ENCODE peak calls at places on chromosome 3, in ten cellular contexts. O, D, U, C, N, H, Q, E, I and J are unnamed samples. For H3K4me1, the result is how much of the 10 kb centered on the place peaks cover.

GRCh38 chr3:73820431-73820830 is 195.7 kb upstream of the PDZRN3 start:
- DNase-seq in I (no peak), C (no peak), H (no peak), E (no peak), Q (no peak), N (no peak), O (no peak), U (no peak), D (no peak), J (no peak)

GRCh38 chr3:171306631-171307030 is 153.6 kb downstream of the TNIK start:
- DNase-seq in Q (no peak), U (peak), N (peak), I (no peak), D (no peak), O (no peak), E (no peak), H (peak), C (peak), J (peak)

GRCh38 chr3:3119393-3119851 is 7.3 kb upstream of the TRNT1 start:
- DNase-seq in U (no peak), H (no peak), E (no peak), O (no peak), I (no peak), N (no peak), C (no peak), Q (no peak), D (peak), J (no peak)

GRCh38 chr3:16741103-16741758 is 136.0 kb upstream of the DAZL start:
- DNase-seq in C (no peak), H (peak), O (no peak), N (no peak), U (peak), E (no peak), I (no peak), Q (no peak), D (no peak), J (peak)

GRCh38 chr3:8657804-8658311 is 13.3 kb upstream of the SSUH2 start:
- DNase-seq in E (no peak), D (peak), I (no peak), H (no peak), U (no peak), Q (no peak), O (no peak), N (no peak), C (no peak), J (no peak)

GRCh38 chr3:153160451-153161137 is 1.4 kb upstream of the RAP2B start:
- DNase-seq in C (peak), D (peak), H (peak), U (peak), N (peak), Q (peak), E (peak), O (peak), I (peak), J (peak)

GRCh38 chr3:12886106-12886679 is 44.8 kb upstream of the RPL32 start:
- DNase-seq in D (no peak), U (no peak), O (no peak), C (no peak), E (no peak), N (no peak), H (no peak), I (no peak), Q (no peak), J (no peak)

GRCh38 chr3:27714692-27715453 is 7.2 kb downstream of the EOMES start:
- DNase-seq in U (no peak), H (no peak), C (peak), N (peak), E (no peak), Q (no peak), I (peak), O (no peak), D (no peak), J (no peak)

GRCh38 chr3:129936757-129937156 is 37.8 kb upstream of the TRH start:
- DNase-seq in Q (no peak), E (no peak), C (peak), I (no peak), H (peak), N (peak), O (no peak), U (peak), D (no peak), J (no peak)

GRCh38 chr3:150015906-150016305 is 45.2 kb upstream of the PFN2 start:
- DNase-seq in Q (no peak), N (no peak), O (no peak), I (no peak), U (no peak), E (no peak), C (no peak), H (no peak), D (no peak), J (no peak)

GRCh38 chr3:160127308-160127707 is 97.9 kb upstream of the C3orf80 start:
- DNase-seq in N (no peak), I (no peak), U (no peak), E (no peak), D (no peak), C (no peak), H (no peak), O (no peak), Q (no peak), J (no peak)

GRCh38 chr3:69214241-69214640 is 91.8 kb upstream of the LMOD3 start:
- DNase-seq in H (no peak), C (no peak), U (no peak), N (no peak), I (no peak), O (no peak), Q (no peak), D (no peak), E (no peak), J (no peak)

GRCh38 chr3:168220609-168221008 is 124.9 kb upstream of the GOLIM4 start:
- DNase-seq in I (no peak), O (no peak), H (no peak), E (no peak), U (no peak), Q (no peak), N (no peak), C (no peak), D (no peak), J (no peak)

GRCh38 chr3:11480663-11481298 is 162.9 kb downstream of the VGLL4 start:
- DNase-seq in U (peak), C (peak), I (no peak), Q (no peak), H (no peak), D (no peak), E (peak), N (peak), O (no peak), J (peak)

DNA sequence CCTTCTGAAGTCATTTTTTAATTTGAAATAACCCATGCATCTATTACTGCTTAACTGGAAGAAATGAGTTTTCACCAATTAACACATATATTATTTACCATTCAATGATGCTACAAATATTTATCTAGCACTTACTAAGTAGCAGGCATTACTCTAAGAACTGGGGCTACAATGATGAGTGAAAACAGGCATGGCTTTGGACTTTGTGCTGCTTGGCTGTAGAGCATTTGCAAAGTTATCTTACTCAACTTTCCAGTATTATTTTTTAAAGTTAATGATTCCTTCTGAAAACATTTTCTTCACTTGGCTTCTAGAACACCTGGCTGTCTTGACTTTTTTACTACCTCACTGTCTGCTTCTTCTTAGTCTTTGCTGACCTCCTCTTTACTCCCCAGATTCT is 1.8 kb downstream of the C3orf33 start:
- DNase-seq in O (no peak), U (no peak), H (no peak), E (no peak), D (no peak), Q (no peak), C (no peak), I (no peak), N (no peak), J (no peak)
- H3K4me1 ChIP-seq in O (under half), U (under half), H (under half), E (under half), D (under half), Q (under half), C (under half), I (under half), N (under half), J (under half)

DNA sequence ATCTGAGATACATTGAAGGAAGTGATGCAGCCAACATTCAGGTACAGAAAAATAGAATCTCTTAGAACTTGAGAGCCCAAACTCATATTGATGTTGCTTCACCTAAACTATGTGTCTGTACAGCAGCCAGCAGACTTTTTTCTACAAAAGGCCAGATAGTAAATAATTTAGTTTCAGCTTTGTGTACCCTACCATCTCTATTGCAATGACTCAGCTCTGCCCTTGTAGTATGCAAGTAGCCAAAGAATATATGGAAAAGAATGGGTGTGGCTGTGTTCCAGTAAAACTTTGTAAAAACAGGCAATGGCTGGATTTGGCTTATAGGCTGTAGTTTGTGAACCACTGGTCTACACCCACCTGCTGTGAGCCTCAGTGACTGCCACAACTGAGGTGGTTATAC is 392.6 kb upstream of the RARB start:
- DNase-seq in N (no peak), O (no peak), D (no peak), H (no peak), Q (no peak), E (no peak), I (no peak), C (no peak), U (no peak), J (no peak)
- TF ChIP-seq EP300 in N (no peak), O (no peak), D (no peak), H (no peak), Q (no peak), E (no peak), I (no peak), C (no peak), U (no peak), J (no peak)

GRCh38 chr3:57079221-57079831 is 18.9 kb downstream of the SPATA12 start:
- DNase-seq in O (peak), U (peak), N (peak), E (peak), C (peak), I (no peak), Q (no peak), D (peak), H (peak), J (peak)
- H3K27ac ChIP-seq in O (peak), U (peak), N (peak), E (no peak), C (peak), I (no peak), Q (no peak), D (no peak), H (peak), J (peak)

DNA sequence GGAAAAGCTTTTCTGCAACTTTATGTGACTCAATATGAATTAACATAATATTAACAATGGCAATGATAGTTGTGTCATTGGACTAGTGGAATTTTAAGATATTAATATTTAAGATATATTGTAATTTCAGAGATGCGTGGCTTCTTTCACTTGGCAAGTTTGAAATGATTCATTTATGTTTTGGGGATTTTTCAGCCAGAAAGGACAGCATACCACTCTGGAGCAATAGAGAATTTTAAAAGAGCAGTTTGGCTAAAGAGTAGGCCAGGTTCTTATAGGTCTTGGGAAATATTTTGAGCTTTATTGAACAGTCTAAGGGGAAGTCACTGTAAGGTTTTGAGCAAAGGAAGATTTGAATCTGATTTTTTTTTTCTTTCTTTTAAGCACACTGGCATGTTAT is 16.5 kb downstream of the GMPS start:
- DNase-seq in D (no peak), N (no peak), C (no peak), I (no peak), U (no peak), Q (no peak), E (no peak), H (no peak), O (no peak), J (no peak)
- H3K4me1 ChIP-seq in D (under half), N (under half), C (half or more), I (under half), U (under half), Q (under half), E (under half), H (under half), O (under half), J (under half)

GRCh38 chr3:142888484-142889262 is at the start of gene PCOLCE2:
- DNase-seq in I (peak), D (peak), E (peak), C (no peak), Q (no peak), O (peak), H (no peak), N (peak), U (peak), J (peak)
- TF ChIP-seq EP300 in I (no peak), D (no peak), E (no peak), C (no peak), Q (no peak), O (no peak), H (no peak), N (no peak), U (no peak), J (no peak)

DNA sequence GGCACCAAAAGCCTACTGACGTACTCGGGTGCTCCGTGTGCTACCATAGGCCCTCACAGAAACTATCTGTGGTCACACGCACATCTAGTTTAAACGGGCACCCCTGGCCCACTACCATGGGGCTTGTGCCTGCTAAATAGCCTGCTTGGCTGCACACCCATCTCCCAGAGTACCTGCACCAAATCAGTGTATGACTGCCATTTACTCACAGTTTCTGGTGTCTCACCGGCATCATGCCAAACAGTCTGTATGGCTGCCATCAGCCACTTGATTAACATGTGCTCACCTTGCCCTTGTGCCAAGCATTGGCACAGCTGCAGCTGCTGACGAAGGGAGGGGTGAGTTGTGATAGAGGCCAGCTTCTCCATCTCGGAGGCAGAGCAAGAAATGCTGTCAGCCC is 232.7 kb downstream of the IGSF11 start:
- DNase-seq in O (no peak), Q (no peak), H (no peak), U (no peak), I (no peak), D (no peak), N (no peak), C (peak), E (no peak), J (no peak)
- H3K27ac ChIP-seq in O (no peak), Q (no peak), H (no peak), U (no peak), I (no peak), D (no peak), N (no peak), C (no peak), E (no peak), J (no peak)

DNA sequence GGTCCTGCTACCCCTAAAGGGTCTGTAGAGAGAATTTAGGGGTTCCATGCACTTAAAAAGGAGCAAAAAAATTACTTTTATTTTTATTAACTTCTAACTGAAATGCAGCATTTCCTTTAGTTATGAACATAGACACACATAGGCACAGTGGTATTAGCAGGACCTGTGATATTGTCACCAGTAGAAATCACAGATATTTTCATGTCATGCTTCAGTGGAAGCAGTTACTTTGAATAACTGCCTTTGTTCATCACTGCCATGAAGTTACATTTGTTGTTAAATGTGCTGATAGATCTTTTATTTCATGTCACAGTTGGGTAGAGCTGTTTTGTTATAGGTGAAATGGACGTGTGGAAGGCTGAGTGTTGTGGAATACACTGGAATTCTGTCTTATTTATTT is 37.4 kb downstream of the TRAK1 start:
- DNase-seq in U (no peak), O (no peak), D (no peak), E (no peak), H (no peak), C (no peak), I (no peak), N (no peak), Q (no peak), J (no peak)
- H3K4me1 ChIP-seq in U (under half), O (under half), D (under half), E (under half), H (under half), C (under half), I (under half), N (under half), Q (under half), J (under half)

DNA sequence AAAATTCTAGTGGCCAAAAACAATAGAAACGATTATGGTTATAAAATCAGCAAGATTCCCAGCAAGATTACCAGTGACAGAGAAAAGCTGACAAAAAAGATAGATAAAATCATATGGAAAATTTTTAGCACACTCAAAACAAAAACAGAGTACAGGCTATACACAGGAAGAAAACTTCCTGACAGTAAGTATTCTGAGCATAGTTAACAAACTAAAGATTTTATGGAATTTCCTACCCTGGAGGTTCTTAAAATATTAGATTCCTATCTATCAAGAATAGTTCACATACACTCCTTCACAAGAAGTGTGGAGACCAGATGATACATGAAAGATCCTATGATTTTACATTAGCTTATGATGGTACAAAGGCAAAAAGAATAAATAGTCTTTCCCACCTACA is 50.8 kb downstream of the ZNF148 start:
- DNase-seq in Q (no peak), O (no peak), D (no peak), U (no peak), C (no peak), E (no peak), I (no peak), H (no peak), N (no peak), J (no peak)
- TF ChIP-seq EP300 in Q (no peak), O (no peak), D (no peak), U (no peak), C (no peak), E (no peak), I (no peak), H (no peak), N (no peak), J (no peak)